ENCODE peak calls at places on chromosomes 5 and 9, in six cellular contexts. D is stimulated activated CD8-positive, alpha-beta memory T cell treated with anti-CD3 and anti-CD28 coated beads, Interleukin-12 subunit alpha, Interleukin-12 subunit beta, amount 100 ng/mL, for 4 hours; R is progenitor cell of endocrine pancreas; O is neural crest cell; N is nucleus accumbens; X is activated effector memory CD4-positive, alpha-beta T cell treated with Interleukin-2 at 50 U/mL for 16 hours. E is an unnamed sample.

GRCh38 chr5:166992874-166993722 is 1298.3 kb upstream of the WWC1 start:
- DNase-seq in O (no peak), D (no peak), R (no peak), X (no peak), N (no peak), E (no peak)

GRCh38 chr5:67063791-67064190 is 132.8 kb downstream of the CD180 start:
- DNase-seq in O (no peak), N (no peak), X (no peak), D (no peak), R (no peak), E (no peak)

GRCh38 chr5:6728011-6728794 is 15.0 kb downstream of the TENT4A start:
- DNase-seq in O (no peak), R (no peak), N (no peak), X (no peak), D (no peak), E (no peak)

GRCh38 chr9:137138701-137139467 is at the start of gene GRIN1:
- DNase-seq in X (no peak), N (peak), D (no peak), O (no peak), R (peak), E (peak)

GRCh38 chr9:130870491-130871381 is 25.9 kb downstream of the QRFP start:
- DNase-seq in N (no peak), O (no peak), X (no peak), D (no peak), R (no peak), E (no peak)

GRCh38 chr9:9961487-9961886 is 651.3 kb downstream of the PTPRD start:
- DNase-seq in X (no peak), R (no peak), O (no peak), N (no peak), D (no peak), E (no peak)

GRCh38 chr5:9596833-9597232 is 33.3 kb downstream of the TAS2R1 start:
- DNase-seq in N (no peak), R (no peak), X (no peak), O (no peak), D (no peak), E (no peak)

GRCh38 chr5:1214936-1215220 is 10.3 kb upstream of the SLC6A18 start:
- DNase-seq in D (no peak), O (no peak), X (no peak), N (no peak), R (no peak), E (no peak)

GRCh38 chr5:20077186-20077585 is 89.2 kb upstream of the CDH18 start:
- DNase-seq in N (no peak), R (no peak), D (no peak), O (no peak), X (no peak), E (no peak)

GRCh38 chr5:37668524-37669047 is 171.3 kb downstream of the GDNF start:
- DNase-seq in O (no peak), X (no peak), R (no peak), D (no peak), N (no peak), E (no peak)

E was measured in amygdala.